ENCODE peak calls at places on chromosomes 12 and 14, in nine cellular contexts. One of them, this sample, is unnamed.
A peak's percentile ranks its signal among the peaks of the same experiment; 100 is the strongest.

GRCh38 chr14:76920572-76921175 is 94.5 kb downstream of the LRRC74A start:
- DNase-seq in aorta: no peak
- DNase-seq in SW480: no peak
- DNase-seq in right cardiac atrium: peak; percentile 56
- DNase-seq in DMS153: peak; percentile 56
- DNase-seq in NCI-H1105: peak; percentile 91
- DNase-seq in globus pallidus: no peak
- DNase-seq in astrocyte of the cerebellum: no peak
- DNase-seq in Daoy: peak; percentile 59
- DNase-seq in this sample: peak; percentile 93

GRCh38 chr12:75526655-75527511 is 15.5 kb upstream of the KRR1 start:
- DNase-seq in aorta: no peak
- DNase-seq in SW480: peak; percentile 79
- DNase-seq in right cardiac atrium: no peak
- DNase-seq in DMS153: peak; percentile 62
- DNase-seq in NCI-H1105: peak; percentile 64
- DNase-seq in globus pallidus: peak; percentile 55
- DNase-seq in astrocyte of the cerebellum: peak; percentile 52
- DNase-seq in Daoy: peak; percentile 40
- DNase-seq in this sample: peak; percentile 42

GRCh38 chr14:23015618-23016017 is 5.7 kb upstream of the C14orf93 start:
- DNase-seq in aorta: no peak
- DNase-seq in SW480: no peak
- DNase-seq in right cardiac atrium: no peak
- DNase-seq in DMS153: no peak
- DNase-seq in NCI-H1105: no peak
- DNase-seq in globus pallidus: no peak
- DNase-seq in astrocyte of the cerebellum: no peak
- DNase-seq in Daoy: no peak
- DNase-seq in this sample: no peak

GRCh38 chr12:75766263-75767160 is 255.1 kb upstream of the KRR1 start:
- DNase-seq in aorta: no peak
- DNase-seq in SW480: peak; percentile 89
- DNase-seq in right cardiac atrium: no peak
- DNase-seq in DMS153: no peak
- DNase-seq in NCI-H1105: no peak
- DNase-seq in globus pallidus: no peak
- DNase-seq in astrocyte of the cerebellum: no peak
- DNase-seq in Daoy: peak; percentile 76
- DNase-seq in this sample: no peak

GRCh38 chr12:92034858-92035401 is 110.7 kb downstream of the BTG1 start:
- DNase-seq in aorta: peak; percentile 55
- DNase-seq in SW480: peak; percentile 74
- DNase-seq in right cardiac atrium: peak; percentile 67
- DNase-seq in DMS153: peak; percentile 97
- DNase-seq in NCI-H1105: peak; percentile 93
- DNase-seq in globus pallidus: peak; percentile 35
- DNase-seq in astrocyte of the cerebellum: no peak
- DNase-seq in Daoy: peak; percentile 58
- DNase-seq in this sample: peak; percentile 38

GRCh38 chr12:42779186-42779859 is 189.8 kb upstream of the PRICKLE1 start:
- DNase-seq in aorta: no peak
- DNase-seq in SW480: no peak
- DNase-seq in right cardiac atrium: no peak
- DNase-seq in DMS153: no peak
- DNase-seq in NCI-H1105: no peak
- DNase-seq in globus pallidus: no peak
- DNase-seq in astrocyte of the cerebellum: no peak
- DNase-seq in Daoy: no peak
- DNase-seq in this sample: no peak

GRCh38 chr14:77189479-77189878 is 7.9 kb downstream of the TMEM63C start:
- DNase-seq in aorta: no peak
- DNase-seq in SW480: no peak
- DNase-seq in right cardiac atrium: no peak
- DNase-seq in DMS153: no peak
- DNase-seq in NCI-H1105: no peak
- DNase-seq in globus pallidus: no peak
- DNase-seq in astrocyte of the cerebellum: no peak
- DNase-seq in Daoy: no peak
- DNase-seq in this sample: peak; percentile 70

GRCh38 chr14:24513009-24513408 is 4.9 kb upstream of the CMA1 start:
- DNase-seq in aorta: no peak
- DNase-seq in SW480: no peak
- DNase-seq in right cardiac atrium: no peak
- DNase-seq in DMS153: no peak
- DNase-seq in NCI-H1105: no peak
- DNase-seq in globus pallidus: no peak
- DNase-seq in astrocyte of the cerebellum: no peak
- DNase-seq in Daoy: no peak
- DNase-seq in this sample: no peak

GRCh38 chr14:45085004-45085403 is 1.1 kb downstream of the PRPF39 start:
- DNase-seq in aorta: no peak
- DNase-seq in SW480: peak; percentile 7
- DNase-seq in right cardiac atrium: no peak
- DNase-seq in DMS153: no peak
- DNase-seq in NCI-H1105: no peak
- DNase-seq in globus pallidus: peak; percentile 4
- DNase-seq in astrocyte of the cerebellum: no peak
- DNase-seq in Daoy: no peak
- DNase-seq in this sample: no peak

GRCh38 chr14:22850944-22851790 is 14.8 kb downstream of the MMP14 start:
- DNase-seq in aorta: peak; percentile 95
- DNase-seq in SW480: peak; percentile 69
- DNase-seq in right cardiac atrium: peak; percentile 98
- DNase-seq in DMS153: no peak
- DNase-seq in NCI-H1105: no peak
- DNase-seq in globus pallidus: peak; percentile 66
- DNase-seq in astrocyte of the cerebellum: peak; percentile 89
- DNase-seq in Daoy: peak; percentile 97
- DNase-seq in this sample: no peak

GRCh38 chr12:54229624-54230212 is 40.9 kb upstream of the SMUG1 start:
- DNase-seq in aorta: peak; percentile 72
- DNase-seq in SW480: peak; percentile 52
- DNase-seq in right cardiac atrium: no peak
- DNase-seq in DMS153: no peak
- DNase-seq in NCI-H1105: no peak
- DNase-seq in globus pallidus: no peak
- DNase-seq in astrocyte of the cerebellum: peak; percentile 86
- DNase-seq in Daoy: peak; percentile 95
- DNase-seq in this sample: no peak

GRCh38 chr12:118763239-118763638 is 218.1 kb upstream of the SRRM4 start:
- DNase-seq in aorta: no peak
- DNase-seq in SW480: no peak
- DNase-seq in right cardiac atrium: no peak
- DNase-seq in DMS153: no peak
- DNase-seq in NCI-H1105: no peak
- DNase-seq in globus pallidus: no peak
- DNase-seq in astrocyte of the cerebellum: no peak
- DNase-seq in Daoy: no peak
- DNase-seq in this sample: no peak

GRCh38 chr12:31440134-31440533 is 114.2 kb upstream of the SINHCAF start:
- DNase-seq in aorta: no peak
- DNase-seq in SW480: no peak
- DNase-seq in right cardiac atrium: no peak
- DNase-seq in DMS153: no peak
- DNase-seq in NCI-H1105: no peak
- DNase-seq in globus pallidus: no peak
- DNase-seq in astrocyte of the cerebellum: no peak
- DNase-seq in Daoy: no peak
- DNase-seq in this sample: no peak

GRCh38 chr12:12072064-12072760 is 1.5 kb downstream of the BCL2L14 start:
- DNase-seq in aorta: no peak
- DNase-seq in SW480: no peak
- DNase-seq in right cardiac atrium: no peak
- DNase-seq in DMS153: no peak
- DNase-seq in NCI-H1105: no peak
- DNase-seq in globus pallidus: no peak
- DNase-seq in astrocyte of the cerebellum: no peak
- DNase-seq in Daoy: no peak
- DNase-seq in this sample: no peak

GRCh38 chr14:49460647-49461046 is 125.5 kb downstream of the RPS29 start:
- DNase-seq in aorta: no peak
- DNase-seq in SW480: no peak
- DNase-seq in right cardiac atrium: no peak
- DNase-seq in DMS153: no peak
- DNase-seq in NCI-H1105: no peak
- DNase-seq in globus pallidus: no peak
- DNase-seq in astrocyte of the cerebellum: no peak
- DNase-seq in Daoy: no peak
- DNase-seq in this sample: no peak

GRCh38 chr14:50095895-50096294 is 20.5 kb downstream of the VCPKMT start:
- DNase-seq in aorta: no peak
- DNase-seq in SW480: no peak
- DNase-seq in right cardiac atrium: no peak
- DNase-seq in DMS153: no peak
- DNase-seq in NCI-H1105: no peak
- DNase-seq in globus pallidus: no peak
- DNase-seq in astrocyte of the cerebellum: no peak
- DNase-seq in Daoy: no peak
- DNase-seq in this sample: no peak

GRCh38 chr12:3137814-3138445 is 60.8 kb downstream of the TSPAN9 start:
- DNase-seq in aorta: peak; percentile 34
- DNase-seq in SW480: no peak
- DNase-seq in right cardiac atrium: no peak
- DNase-seq in DMS153: no peak
- DNase-seq in NCI-H1105: no peak
- DNase-seq in globus pallidus: no peak
- DNase-seq in astrocyte of the cerebellum: no peak
- DNase-seq in Daoy: no peak
- DNase-seq in this sample: no peak

GRCh38 chr14:29227631-29228030 is 461.0 kb downstream of the FOXG1 start:
- DNase-seq in aorta: no peak
- DNase-seq in SW480: no peak
- DNase-seq in right cardiac atrium: no peak
- DNase-seq in DMS153: no peak
- DNase-seq in NCI-H1105: no peak
- DNase-seq in globus pallidus: no peak
- DNase-seq in astrocyte of the cerebellum: no peak
- DNase-seq in Daoy: peak; percentile 41
- DNase-seq in this sample: no peak

GRCh38 chr12:12837025-12837872 is 24.1 kb downstream of the DDX47 start:
- DNase-seq in aorta: peak; percentile 71
- DNase-seq in SW480: peak; percentile 91
- DNase-seq in right cardiac atrium: peak; percentile 68
- DNase-seq in DMS153: peak; percentile 29
- DNase-seq in NCI-H1105: peak; percentile 23
- DNase-seq in globus pallidus: peak; percentile 19
- DNase-seq in astrocyte of the cerebellum: peak; percentile 68
- DNase-seq in Daoy: peak; percentile 83
- DNase-seq in this sample: no peak

GRCh38 chr12:100372846-100373245 is 16.0 kb downstream of the SLC17A8 start:
- DNase-seq in aorta: no peak
- DNase-seq in SW480: no peak
- DNase-seq in right cardiac atrium: peak; percentile 47
- DNase-seq in DMS153: no peak
- DNase-seq in NCI-H1105: no peak
- DNase-seq in globus pallidus: no peak
- DNase-seq in astrocyte of the cerebellum: peak; percentile 2
- DNase-seq in Daoy: no peak
- DNase-seq in this sample: no peak

GRCh38 chr12:127494961-127495915 is 771.7 kb upstream of the TMEM132C start:
- DNase-seq in aorta: no peak
- DNase-seq in SW480: peak; percentile 5
- DNase-seq in right cardiac atrium: no peak
- DNase-seq in DMS153: no peak
- DNase-seq in NCI-H1105: no peak
- DNase-seq in globus pallidus: no peak
- DNase-seq in astrocyte of the cerebellum: no peak
- DNase-seq in Daoy: no peak
- DNase-seq in this sample: no peak

GRCh38 chr12:107351716-107352115 is 258.4 kb upstream of the CRY1 start:
- DNase-seq in aorta: no peak
- DNase-seq in SW480: no peak
- DNase-seq in right cardiac atrium: no peak
- DNase-seq in DMS153: no peak
- DNase-seq in NCI-H1105: no peak
- DNase-seq in globus pallidus: no peak
- DNase-seq in astrocyte of the cerebellum: no peak
- DNase-seq in Daoy: no peak
- DNase-seq in this sample: no peak

GRCh38 chr12:7091660-7092228 is 501 bp downstream of the C1R start:
- DNase-seq in aorta: peak; percentile 76
- DNase-seq in SW480: no peak
- DNase-seq in right cardiac atrium: peak; percentile 86
- DNase-seq in DMS153: no peak
- DNase-seq in NCI-H1105: no peak
- DNase-seq in globus pallidus: no peak
- DNase-seq in astrocyte of the cerebellum: no peak
- DNase-seq in Daoy: no peak
- DNase-seq in this sample: no peak

GRCh38 chr12:53098354-53098981 is 1.0 kb downstream of the IGFBP6 start:
- DNase-seq in aorta: peak; percentile 78
- DNase-seq in SW480: peak; percentile 80
- DNase-seq in right cardiac atrium: peak; percentile 79
- DNase-seq in DMS153: no peak
- DNase-seq in NCI-H1105: no peak
- DNase-seq in globus pallidus: no peak
- DNase-seq in astrocyte of the cerebellum: no peak
- DNase-seq in Daoy: peak; percentile 94
- DNase-seq in this sample: no peak

GRCh38 chr14:85387181-85387580 is 142.8 kb upstream of the FLRT2 start:
- DNase-seq in aorta: no peak
- DNase-seq in SW480: no peak
- DNase-seq in right cardiac atrium: no peak
- DNase-seq in DMS153: no peak
- DNase-seq in NCI-H1105: no peak
- DNase-seq in globus pallidus: no peak
- DNase-seq in astrocyte of the cerebellum: no peak
- DNase-seq in Daoy: no peak
- DNase-seq in this sample: no peak

GRCh38 chr12:82862069-82862841 is 175.5 kb downstream of the TMTC2 start:
- DNase-seq in aorta: no peak
- DNase-seq in SW480: no peak
- DNase-seq in right cardiac atrium: no peak
- DNase-seq in DMS153: no peak
- DNase-seq in NCI-H1105: no peak
- DNase-seq in globus pallidus: no peak
- DNase-seq in astrocyte of the cerebellum: no peak
- DNase-seq in Daoy: no peak
- DNase-seq in this sample: no peak

GRCh38 chr12:93361159-93361919 is 16.4 kb upstream of the NUDT4 start:
- DNase-seq in aorta: no peak
- DNase-seq in SW480: peak; percentile 49
- DNase-seq in right cardiac atrium: peak; percentile 75
- DNase-seq in DMS153: peak; percentile 11
- DNase-seq in NCI-H1105: no peak
- DNase-seq in globus pallidus: no peak
- DNase-seq in astrocyte of the cerebellum: peak; percentile 74
- DNase-seq in Daoy: peak; percentile 46
- DNase-seq in this sample: peak; percentile 43

GRCh38 chr12:29103539-29103974 is 45.5 kb upstream of the FAR2 start:
- DNase-seq in aorta: no peak
- DNase-seq in SW480: no peak
- DNase-seq in right cardiac atrium: no peak
- DNase-seq in DMS153: no peak
- DNase-seq in NCI-H1105: no peak
- DNase-seq in globus pallidus: peak; percentile 9
- DNase-seq in astrocyte of the cerebellum: no peak
- DNase-seq in Daoy: peak; percentile 9
- DNase-seq in this sample: no peak

GRCh38 chr12:94192506-94192905 is 44.1 kb downstream of the PLXNC1 start:
- DNase-seq in aorta: no peak
- DNase-seq in SW480: no peak
- DNase-seq in right cardiac atrium: no peak
- DNase-seq in DMS153: no peak
- DNase-seq in NCI-H1105: no peak
- DNase-seq in globus pallidus: no peak
- DNase-seq in astrocyte of the cerebellum: no peak
- DNase-seq in Daoy: no peak
- DNase-seq in this sample: no peak